ENCODE peak calls at places on chromosomes 7 and 10, in nine cellular contexts. One of them, this sample, is unnamed. For H3K36me3 and H3K4me1, the result is how much of the 10 kb centered on the place peaks cover.

GRCh38 chr10:78429994-78430393 is 396.3 kb downstream of the RPS24 start:
- DNase-seq in CD8-positive, alpha-beta T cell: no peak
- DNase-seq in CD4-positive, alpha-beta memory T cell: no peak
- DNase-seq in CD4-positive, CD25-positive, alpha-beta regulatory T cell: no peak
- DNase-seq in adrenal gland: no peak
- DNase-seq in DND-41: no peak
- DNase-seq in OCI-LY7: no peak
- DNase-seq in CD8-positive, alpha-beta memory T cell: no peak
- DNase-seq in Peyer's patch: no peak
- DNase-seq in this sample: no peak

GRCh38 chr7:67644149-67644548 is 647.5 kb downstream of the TYW1 start:
- DNase-seq in CD8-positive, alpha-beta T cell: no peak
- DNase-seq in CD4-positive, alpha-beta memory T cell: no peak
- DNase-seq in CD4-positive, CD25-positive, alpha-beta regulatory T cell: no peak
- DNase-seq in adrenal gland: no peak
- DNase-seq in DND-41: no peak
- DNase-seq in OCI-LY7: no peak
- DNase-seq in CD8-positive, alpha-beta memory T cell: no peak
- DNase-seq in Peyer's patch: no peak
- DNase-seq in this sample: no peak

GRCh38 chr10:13847201-13847631 is 260.5 kb downstream of the PRPF18 start:
- DNase-seq in CD8-positive, alpha-beta T cell: no peak
- DNase-seq in CD4-positive, alpha-beta memory T cell: no peak
- DNase-seq in CD4-positive, CD25-positive, alpha-beta regulatory T cell: peak
- DNase-seq in adrenal gland: no peak
- DNase-seq in DND-41: no peak
- DNase-seq in OCI-LY7: no peak
- DNase-seq in CD8-positive, alpha-beta memory T cell: no peak
- DNase-seq in Peyer's patch: no peak
- DNase-seq in this sample: no peak

GRCh38 chr7:95324396-95324795 is at the start of gene PON1:
- DNase-seq in CD8-positive, alpha-beta T cell: no peak
- DNase-seq in CD4-positive, alpha-beta memory T cell: no peak
- DNase-seq in CD4-positive, CD25-positive, alpha-beta regulatory T cell: peak
- DNase-seq in adrenal gland: no peak
- DNase-seq in DND-41: no peak
- DNase-seq in OCI-LY7: no peak
- DNase-seq in CD8-positive, alpha-beta memory T cell: peak
- DNase-seq in Peyer's patch: peak
- DNase-seq in this sample: no peak

GRCh38 chr10:35456175-35456574 is 119.9 kb downstream of the CCNY start:
- DNase-seq in CD8-positive, alpha-beta T cell: no peak
- DNase-seq in CD4-positive, alpha-beta memory T cell: no peak
- DNase-seq in CD4-positive, CD25-positive, alpha-beta regulatory T cell: no peak
- DNase-seq in adrenal gland: no peak
- DNase-seq in DND-41: no peak
- DNase-seq in OCI-LY7: no peak
- DNase-seq in CD8-positive, alpha-beta memory T cell: no peak
- DNase-seq in Peyer's patch: no peak
- DNase-seq in this sample: no peak

GRCh38 chr10:28558923-28559508 is 26.1 kb downstream of the WAC start:
- DNase-seq in CD8-positive, alpha-beta T cell: no peak
- DNase-seq in CD4-positive, alpha-beta memory T cell: no peak
- DNase-seq in CD4-positive, CD25-positive, alpha-beta regulatory T cell: no peak
- DNase-seq in adrenal gland: no peak
- DNase-seq in DND-41: no peak
- DNase-seq in OCI-LY7: no peak
- DNase-seq in CD8-positive, alpha-beta memory T cell: no peak
- DNase-seq in Peyer's patch: no peak
- DNase-seq in this sample: no peak

GRCh38 chr10:101824736-101825135 is 6.5 kb upstream of the OGA start:
- DNase-seq in CD8-positive, alpha-beta T cell: no peak
- DNase-seq in CD4-positive, alpha-beta memory T cell: no peak
- DNase-seq in CD4-positive, CD25-positive, alpha-beta regulatory T cell: no peak
- DNase-seq in adrenal gland: no peak
- DNase-seq in DND-41: no peak
- DNase-seq in OCI-LY7: no peak
- DNase-seq in CD8-positive, alpha-beta memory T cell: no peak
- DNase-seq in Peyer's patch: no peak
- DNase-seq in this sample: no peak

GRCh38 chr7:2956526-2957368 is 86.9 kb downstream of the CARD11 start:
- DNase-seq in CD8-positive, alpha-beta T cell: no peak
- DNase-seq in CD4-positive, alpha-beta memory T cell: no peak
- DNase-seq in CD4-positive, CD25-positive, alpha-beta regulatory T cell: peak
- DNase-seq in adrenal gland: peak
- DNase-seq in DND-41: peak
- DNase-seq in OCI-LY7: no peak
- DNase-seq in CD8-positive, alpha-beta memory T cell: no peak
- DNase-seq in Peyer's patch: peak
- DNase-seq in this sample: peak

GRCh38 chr7:20064181-20064970 is 152.8 kb downstream of the MACC1 start:
- DNase-seq in CD8-positive, alpha-beta T cell: no peak
- DNase-seq in CD4-positive, alpha-beta memory T cell: no peak
- DNase-seq in CD4-positive, CD25-positive, alpha-beta regulatory T cell: no peak
- DNase-seq in adrenal gland: no peak
- DNase-seq in DND-41: no peak
- DNase-seq in OCI-LY7: no peak
- DNase-seq in CD8-positive, alpha-beta memory T cell: no peak
- DNase-seq in Peyer's patch: no peak
- DNase-seq in this sample: no peak

GRCh38 chr10:91883549-91884542 is 25.4 kb downstream of the FGFBP3 start:
- DNase-seq in CD8-positive, alpha-beta T cell: no peak
- DNase-seq in CD4-positive, alpha-beta memory T cell: no peak
- DNase-seq in CD4-positive, CD25-positive, alpha-beta regulatory T cell: no peak
- DNase-seq in adrenal gland: no peak
- DNase-seq in DND-41: no peak
- DNase-seq in OCI-LY7: no peak
- DNase-seq in CD8-positive, alpha-beta memory T cell: no peak
- DNase-seq in Peyer's patch: peak
- DNase-seq in this sample: peak

GRCh38 chr10:62681211-62681940 is 123.1 kb upstream of the ADO start:
- DNase-seq in CD8-positive, alpha-beta T cell: peak
- DNase-seq in CD4-positive, alpha-beta memory T cell: peak
- DNase-seq in CD4-positive, CD25-positive, alpha-beta regulatory T cell: peak
- DNase-seq in adrenal gland: no peak
- DNase-seq in DND-41: peak
- DNase-seq in OCI-LY7: peak
- DNase-seq in CD8-positive, alpha-beta memory T cell: peak
- DNase-seq in Peyer's patch: peak
- DNase-seq in this sample: peak

GRCh38 chr7:78041409-78041808 is 242.8 kb downstream of the PHTF2 start:
- DNase-seq in CD8-positive, alpha-beta T cell: no peak
- DNase-seq in CD4-positive, alpha-beta memory T cell: no peak
- DNase-seq in CD4-positive, CD25-positive, alpha-beta regulatory T cell: no peak
- DNase-seq in adrenal gland: no peak
- DNase-seq in DND-41: no peak
- DNase-seq in OCI-LY7: no peak
- DNase-seq in CD8-positive, alpha-beta memory T cell: no peak
- DNase-seq in Peyer's patch: no peak
- DNase-seq in this sample: no peak

GRCh38 chr7:141073173-141073640 is 657 bp upstream of the TMEM178B start:
- DNase-seq in CD8-positive, alpha-beta T cell: no peak
- DNase-seq in CD4-positive, alpha-beta memory T cell: peak
- DNase-seq in CD4-positive, CD25-positive, alpha-beta regulatory T cell: peak
- DNase-seq in adrenal gland: peak
- DNase-seq in DND-41: no peak
- DNase-seq in OCI-LY7: no peak
- DNase-seq in CD8-positive, alpha-beta memory T cell: no peak
- DNase-seq in Peyer's patch: no peak
- DNase-seq in this sample: peak

DNA sequence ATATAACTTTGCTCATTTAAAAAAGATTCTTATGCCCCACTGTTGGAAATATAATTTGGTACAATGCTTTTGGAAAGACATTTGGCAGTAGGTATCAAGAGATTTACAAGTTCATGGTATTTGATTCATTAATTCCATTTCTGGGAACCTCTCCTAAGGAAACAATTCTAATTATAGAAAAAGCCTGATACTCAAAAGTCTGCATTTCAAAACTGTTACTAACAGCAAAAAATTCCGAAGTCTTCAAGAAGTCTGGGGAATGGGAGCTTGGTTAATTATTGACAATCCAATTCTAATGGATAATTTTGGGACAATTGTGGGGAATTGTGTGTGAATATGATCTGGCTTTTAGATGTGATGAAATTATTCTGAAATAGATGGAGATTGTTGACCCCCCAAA is 59.6 kb downstream of the HDAC9 start:
- DNase-seq in CD8-positive, alpha-beta T cell: no peak
- DNase-seq in CD4-positive, alpha-beta memory T cell: no peak
- DNase-seq in CD4-positive, CD25-positive, alpha-beta regulatory T cell: no peak
- DNase-seq in adrenal gland: no peak
- DNase-seq in DND-41: no peak
- DNase-seq in OCI-LY7: no peak
- DNase-seq in CD8-positive, alpha-beta memory T cell: no peak
- DNase-seq in Peyer's patch: no peak
- DNase-seq in this sample: no peak
- H3K36me3 ChIP-seq in CD8-positive, alpha-beta T cell: under half
- H3K36me3 ChIP-seq in CD4-positive, alpha-beta memory T cell: under half
- H3K36me3 ChIP-seq in CD4-positive, CD25-positive, alpha-beta regulatory T cell: under half
- H3K36me3 ChIP-seq in adrenal gland: under half
- H3K36me3 ChIP-seq in DND-41: under half
- H3K36me3 ChIP-seq in OCI-LY7: under half
- H3K36me3 ChIP-seq in CD8-positive, alpha-beta memory T cell: under half
- H3K36me3 ChIP-seq in Peyer's patch: under half
- H3K36me3 ChIP-seq in this sample: under half

GRCh38 chr10:31650010-31650409 is 278.6 kb downstream of the ARHGAP12 start:
- DNase-seq in CD8-positive, alpha-beta T cell: no peak
- DNase-seq in CD4-positive, alpha-beta memory T cell: no peak
- DNase-seq in CD4-positive, CD25-positive, alpha-beta regulatory T cell: no peak
- DNase-seq in adrenal gland: peak
- DNase-seq in DND-41: no peak
- DNase-seq in OCI-LY7: no peak
- DNase-seq in CD8-positive, alpha-beta memory T cell: no peak
- DNase-seq in Peyer's patch: peak
- DNase-seq in this sample: no peak
- H3K27ac ChIP-seq in CD8-positive, alpha-beta T cell: no peak
- H3K27ac ChIP-seq in CD4-positive, alpha-beta memory T cell: no peak
- H3K27ac ChIP-seq in CD4-positive, CD25-positive, alpha-beta regulatory T cell: no peak
- H3K27ac ChIP-seq in adrenal gland: no peak
- H3K27ac ChIP-seq in DND-41: no peak
- H3K27ac ChIP-seq in OCI-LY7: no peak
- H3K27ac ChIP-seq in CD8-positive, alpha-beta memory T cell: no peak
- H3K27ac ChIP-seq in Peyer's patch: peak
- H3K27ac ChIP-seq in this sample: no peak

GRCh38 chr7:50412958-50413357 is 37.2 kb downstream of the FIGNL1 start:
- DNase-seq in CD8-positive, alpha-beta T cell: no peak
- DNase-seq in CD4-positive, alpha-beta memory T cell: no peak
- DNase-seq in CD4-positive, CD25-positive, alpha-beta regulatory T cell: no peak
- DNase-seq in adrenal gland: no peak
- DNase-seq in DND-41: no peak
- DNase-seq in OCI-LY7: peak
- DNase-seq in CD8-positive, alpha-beta memory T cell: no peak
- DNase-seq in Peyer's patch: no peak
- DNase-seq in this sample: no peak

GRCh38 chr7:50415844-50416243 is 34.3 kb downstream of the FIGNL1 start:
- DNase-seq in CD8-positive, alpha-beta T cell: no peak
- DNase-seq in CD4-positive, alpha-beta memory T cell: no peak
- DNase-seq in CD4-positive, CD25-positive, alpha-beta regulatory T cell: no peak
- DNase-seq in adrenal gland: no peak
- DNase-seq in DND-41: no peak
- DNase-seq in OCI-LY7: no peak
- DNase-seq in CD8-positive, alpha-beta memory T cell: no peak
- DNase-seq in Peyer's patch: no peak
- DNase-seq in this sample: no peak

GRCh38 chr7:50406935-50407334 is 43.2 kb downstream of the FIGNL1 start:
- DNase-seq in CD8-positive, alpha-beta T cell: no peak
- DNase-seq in CD4-positive, alpha-beta memory T cell: no peak
- DNase-seq in CD4-positive, CD25-positive, alpha-beta regulatory T cell: no peak
- DNase-seq in adrenal gland: no peak
- DNase-seq in DND-41: no peak
- DNase-seq in OCI-LY7: no peak
- DNase-seq in CD8-positive, alpha-beta memory T cell: no peak
- DNase-seq in Peyer's patch: no peak
- DNase-seq in this sample: no peak

GRCh38 chr7:50409856-50410468 is 40.2 kb downstream of the FIGNL1 start:
- DNase-seq in CD8-positive, alpha-beta T cell: no peak
- DNase-seq in CD4-positive, alpha-beta memory T cell: no peak
- DNase-seq in CD4-positive, CD25-positive, alpha-beta regulatory T cell: no peak
- DNase-seq in adrenal gland: no peak
- DNase-seq in DND-41: peak
- DNase-seq in OCI-LY7: peak
- DNase-seq in CD8-positive, alpha-beta memory T cell: no peak
- DNase-seq in Peyer's patch: peak
- DNase-seq in this sample: no peak

DNA sequence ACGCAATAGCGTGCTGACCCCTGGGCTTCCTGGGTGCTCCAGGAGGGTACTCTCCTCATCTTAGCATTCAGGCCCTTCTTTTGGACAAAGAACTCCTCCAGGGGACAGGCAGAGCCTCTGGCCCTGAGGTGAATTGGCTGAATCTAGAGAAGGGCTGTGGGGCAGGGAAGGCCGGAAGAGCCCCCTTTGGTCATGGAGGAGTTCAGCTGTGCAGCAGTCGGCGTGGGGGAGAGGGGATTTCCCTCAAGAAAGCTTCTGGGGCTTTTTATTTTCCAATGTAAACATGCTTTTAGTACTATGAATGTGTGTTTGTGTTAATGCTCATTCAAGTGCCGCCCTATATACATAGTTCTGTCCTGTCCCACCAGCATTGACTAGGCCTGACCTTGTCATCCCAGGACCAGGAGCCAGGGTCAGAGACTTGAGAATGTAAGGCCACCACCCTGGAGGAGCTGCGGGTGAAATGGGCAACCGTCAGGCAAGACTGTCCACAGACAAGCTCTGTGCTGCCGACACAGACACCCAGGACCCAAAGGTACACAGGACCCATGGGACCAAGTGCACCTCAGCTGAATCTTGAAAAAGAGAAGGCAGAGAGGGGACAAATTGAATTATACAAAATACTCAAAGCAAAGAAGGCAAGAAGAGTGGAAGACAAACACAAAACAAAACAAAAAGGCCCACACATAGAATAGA is 38.7 kb downstream of the FIGNL1 start:
- DNase-seq in CD8-positive, alpha-beta T cell: no peak
- DNase-seq in CD4-positive, alpha-beta memory T cell: no peak
- DNase-seq in CD4-positive, CD25-positive, alpha-beta regulatory T cell: no peak
- DNase-seq in adrenal gland: no peak
- DNase-seq in DND-41: no peak
- DNase-seq in OCI-LY7: no peak
- DNase-seq in CD8-positive, alpha-beta memory T cell: no peak
- DNase-seq in Peyer's patch: no peak
- DNase-seq in this sample: no peak
- H3K4me1 ChIP-seq in CD8-positive, alpha-beta T cell: under half
- H3K4me1 ChIP-seq in CD4-positive, alpha-beta memory T cell: under half
- H3K4me1 ChIP-seq in CD4-positive, CD25-positive, alpha-beta regulatory T cell: under half
- H3K4me1 ChIP-seq in adrenal gland: under half
- H3K4me1 ChIP-seq in DND-41: under half
- H3K4me1 ChIP-seq in OCI-LY7: half or more
- H3K4me1 ChIP-seq in CD8-positive, alpha-beta memory T cell: under half
- H3K4me1 ChIP-seq in Peyer's patch: under half
- H3K4me1 ChIP-seq in this sample: under half

DNA sequence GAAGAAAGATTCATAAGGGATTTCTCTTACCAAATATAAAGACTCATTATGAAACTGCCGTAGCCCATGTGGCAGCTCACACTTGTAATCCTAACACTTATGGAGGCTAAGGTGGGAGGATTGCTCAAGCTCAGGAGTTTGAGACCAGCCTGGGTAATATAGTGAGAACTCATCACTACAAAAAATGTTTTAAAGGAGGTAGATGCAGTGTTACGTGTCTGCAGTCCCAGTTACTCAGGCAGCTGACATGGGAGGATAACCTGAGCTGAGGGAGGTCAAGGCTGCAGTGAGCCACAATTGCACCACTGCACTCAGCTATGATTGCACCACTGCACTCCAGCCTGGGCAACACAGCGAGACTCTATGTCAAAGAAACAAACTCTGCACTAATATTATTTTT is 18.1 kb upstream of the DNA2 start:
- DNase-seq in CD8-positive, alpha-beta T cell: no peak
- DNase-seq in CD4-positive, alpha-beta memory T cell: no peak
- DNase-seq in CD4-positive, CD25-positive, alpha-beta regulatory T cell: no peak
- DNase-seq in adrenal gland: peak
- DNase-seq in DND-41: no peak
- DNase-seq in OCI-LY7: no peak
- DNase-seq in CD8-positive, alpha-beta memory T cell: no peak
- DNase-seq in Peyer's patch: no peak
- DNase-seq in this sample: peak
- H3K36me3 ChIP-seq in CD8-positive, alpha-beta T cell: under half
- H3K36me3 ChIP-seq in CD4-positive, alpha-beta memory T cell: under half
- H3K36me3 ChIP-seq in CD4-positive, CD25-positive, alpha-beta regulatory T cell: under half
- H3K36me3 ChIP-seq in adrenal gland: under half
- H3K36me3 ChIP-seq in DND-41: under half
- H3K36me3 ChIP-seq in OCI-LY7: under half
- H3K36me3 ChIP-seq in CD8-positive, alpha-beta memory T cell: under half
- H3K36me3 ChIP-seq in Peyer's patch: under half
- H3K36me3 ChIP-seq in this sample: under half